ENCODE peak calls at places on chromosomes 4 and X, in four cellular contexts. P is NCI-H1436, F is NCI-H1092, A is H7. V is an unnamed sample.

GRCh38 chrX:15781964-15782711 is 8.1 kb upstream of the ZRSR2 start:
- DNase-seq in P (no peak), F (no peak), A (no peak), V (no peak)

GRCh38 chr4:7206385-7206784 is 14.0 kb downstream of the SORCS2 start:
- DNase-seq in P (no peak), F (no peak), A (no peak), V (no peak)

GRCh38 chrX:16023790-16024734 is 99.3 kb upstream of the GRPR start:
- DNase-seq in P (no peak), F (no peak), A (no peak), V (no peak)

GRCh38 chr4:7365472-7366179 is 69.1 kb downstream of the PSAPL1 start:
- DNase-seq in P (no peak), F (peak), A (no peak), V (peak)

GRCh38 chr4:7335363-7336066 is 99.2 kb downstream of the PSAPL1 start:
- DNase-seq in P (no peak), F (no peak), A (peak), V (no peak)

GRCh38 chr4:76090241-76090691 is 15.8 kb downstream of the ART3 start:
- DNase-seq in P (no peak), F (no peak), A (no peak), V (no peak)

GRCh38 chr4:37717575-37717974 is 31.4 kb upstream of the RELL1 start:
- DNase-seq in P (no peak), F (no peak), A (no peak), V (no peak)

GRCh38 chr4:181017038-181017437 is 1226.2 kb upstream of the TENM3 start:
- DNase-seq in P (no peak), F (no peak), A (no peak), V (no peak)

GRCh38 chr4:742742-743311 is 37.2 kb downstream of the PCGF3 start:
- DNase-seq in P (peak), F (no peak), A (peak), V (no peak)

GRCh38 chr4:1819284-1819683 is 26.2 kb downstream of the FGFR3 start:
- DNase-seq in P (no peak), F (no peak), A (no peak), V (no peak)

GRCh38 chrX:84634201-84634782 is 132.0 kb upstream of the HDX start:
- DNase-seq in P (no peak), F (no peak), A (no peak), V (no peak)

GRCh38 chr4:108543359-108543968 is 76.9 kb upstream of the RPL34 start:
- DNase-seq in P (no peak), F (no peak), A (no peak), V (no peak)

GRCh38 chrX:69674891-69675290 is 59.0 kb downstream of the EDA start:
- DNase-seq in P (no peak), F (no peak), A (no peak), V (no peak)

GRCh38 chrX:133414399-133415275 is 652 bp downstream of the GPC4 start:
- DNase-seq in P (peak), F (no peak), A (peak), V (no peak)

GRCh38 chr4:6272863-6273660 is 3.4 kb downstream of the WFS1 start:
- DNase-seq in P (no peak), F (no peak), A (no peak), V (no peak)

GRCh38 chr4:121938282-121939092 is 13.4 kb downstream of the TRPC3 start:
- DNase-seq in P (no peak), F (no peak), A (no peak), V (no peak)

GRCh38 chr4:92163348-92163747 is 140.4 kb upstream of the GRID2 start:
- DNase-seq in P (no peak), F (no peak), A (no peak), V (no peak)

GRCh38 chr4:158788608-158789007 is 19.8 kb downstream of the FNIP2 start:
- DNase-seq in P (no peak), F (no peak), A (no peak), V (no peak)

GRCh38 chr4:136441629-136442282 is 1090.5 kb downstream of the PCDH18 start:
- DNase-seq in P (no peak), F (no peak), A (no peak), V (no peak)

GRCh38 chrX:48905090-48905790 is 6.2 kb downstream of the SLC35A2 start:
- DNase-seq in P (no peak), F (no peak), A (no peak), V (no peak)

GRCh38 chr4:127203561-127204260 is 429.0 kb upstream of the INTU start:
- DNase-seq in P (no peak), F (no peak), A (no peak), V (no peak)

GRCh38 chrX:45850197-45850774 is 649.6 kb upstream of the DIPK2B start:
- DNase-seq in P (no peak), F (no peak), A (peak), V (no peak)

GRCh38 chr4:155972098-155972497 is 18.4 kb upstream of the CTSO start:
- DNase-seq in P (no peak), F (no peak), A (no peak), V (no peak)